ENCODE peak calls at places on chromosomes 11 and 22, in six cellular contexts. G is DMS 273 treated with DMSO at 0.1 percent for 48 hours, T is T-helper 2 cell, Y is ELR, O is Ammon's horn, Q is kidney glomerular epithelial cell. I is an unnamed sample.

GRCh38 chr11:78314753-78315152 is 102.9 kb downstream of the GAB2 start:
- DNase-seq in G (no peak), T (no peak), Y (no peak), O (no peak), Q (no peak), I (no peak)

GRCh38 chr11:65047581-65048422 is 6.8 kb downstream of the SAC3D1 start:
- DNase-seq in G (no peak), T (no peak), Y (no peak), O (no peak), Q (no peak), I (no peak)

GRCh38 chr22:17120281-17120680 is 879 bp downstream of the TMEM121B start:
- DNase-seq in G (no peak), T (peak), Y (peak), O (no peak), Q (peak), I (peak)

GRCh38 chr22:16917144-16918003 is 90.6 kb downstream of the GAB4 start:
- DNase-seq in G (no peak), T (no peak), Y (peak), O (peak), Q (peak), I (peak)

GRCh38 chr11:84105148-84105547 is 819.0 kb upstream of the CCDC90B start:
- DNase-seq in G (no peak), T (no peak), Y (no peak), O (no peak), Q (no peak), I (no peak)

GRCh38 chr11:64859542-64860414 is 15.3 kb upstream of the CDC42BPG start:
- DNase-seq in G (no peak), T (peak), Y (no peak), O (no peak), Q (no peak), I (no peak)

GRCh38 chr11:94868468-94868867 is 100.3 kb downstream of the AMOTL1 start:
- DNase-seq in G (no peak), T (no peak), Y (no peak), O (no peak), Q (no peak), I (no peak)

GRCh38 chr11:6240139-6240538 is 1.2 kb downstream of the CNGA4 start:
- DNase-seq in G (no peak), T (no peak), Y (no peak), O (no peak), Q (no peak), I (no peak)

I was measured in RPMI7951.